ENCODE peak calls at places on chromosomes 2 and 18, in nine cellular contexts. W is erythroblast, M is HCT116, G is GM12878, O is A549, U is heart left ventricle, Z is suprapubic skin, C is uterus, Q is adrenal gland. R is an unnamed sample.

GRCh38 chr2:202072226-202072625 is 829 bp upstream of the KIAA2012 start:
- DNase-seq in W (peak), M (no peak), G (no peak), O (no peak), U (no peak), Z (no peak), C (no peak), Q (no peak), R (no peak)

GRCh38 chr2:58925676-58926081 is 684.6 kb upstream of the FANCL start:
- DNase-seq in W (no peak), M (no peak), G (no peak), O (no peak), U (no peak), Z (peak), C (no peak), Q (no peak), R (no peak)

GRCh38 chr2:181306785-181307184 is 150.4 kb upstream of the ITGA4 start:
- DNase-seq in W (peak), M (no peak), G (no peak), O (no peak), U (no peak), Z (no peak), C (no peak), Q (no peak), R (no peak)

GRCh38 chr2:46351388-46352141 is 54.4 kb downstream of the EPAS1 start:
- DNase-seq in W (no peak), M (no peak), G (no peak), O (no peak), U (peak), Z (no peak), C (no peak), Q (no peak), R (peak)

GRCh38 chr2:54845514-54845913 is 122.1 kb downstream of the EML6 start:
- DNase-seq in W (no peak), M (no peak), G (peak), O (no peak), U (no peak), Z (no peak), C (no peak), Q (no peak), R (no peak)

GRCh38 chr2:54666741-54667639 is 56.5 kb upstream of the EML6 start:
- DNase-seq in W (no peak), M (no peak), G (no peak), O (no peak), U (peak), Z (no peak), C (peak), Q (peak), R (no peak)

GRCh38 chr18:66749030-66749429 is 145.1 kb upstream of the CDH19 start:
- DNase-seq in W (no peak), M (no peak), G (no peak), O (no peak), U (no peak), Z (no peak), C (no peak), Q (no peak), R (no peak)

GRCh38 chr2:106801256-106801655 is 84.7 kb downstream of the ST6GAL2 start:
- DNase-seq in W (no peak), M (no peak), G (no peak), O (no peak), U (no peak), Z (no peak), C (no peak), Q (no peak), R (no peak)

GRCh38 chr2:186853871-186854435 is 5.0 kb upstream of the ZSWIM2 start:
- DNase-seq in W (no peak), M (no peak), G (no peak), O (no peak), U (no peak), Z (no peak), C (no peak), Q (no peak), R (no peak)

GRCh38 chr2:197159681-197160211 is 150.8 kb downstream of the ANKRD44 start:
- DNase-seq in W (no peak), M (peak), G (no peak), O (peak), U (no peak), Z (no peak), C (no peak), Q (peak), R (no peak)

GRCh38 chr2:237732790-237733349 is 65.7 kb upstream of the RBM44 start:
- DNase-seq in W (no peak), M (no peak), G (no peak), O (no peak), U (peak), Z (no peak), C (no peak), Q (peak), R (no peak)

GRCh38 chr18:59055345-59056032 is 84.2 kb upstream of the SEC11C start:
- DNase-seq in W (no peak), M (no peak), G (no peak), O (no peak), U (no peak), Z (no peak), C (no peak), Q (no peak), R (no peak)

DNA sequence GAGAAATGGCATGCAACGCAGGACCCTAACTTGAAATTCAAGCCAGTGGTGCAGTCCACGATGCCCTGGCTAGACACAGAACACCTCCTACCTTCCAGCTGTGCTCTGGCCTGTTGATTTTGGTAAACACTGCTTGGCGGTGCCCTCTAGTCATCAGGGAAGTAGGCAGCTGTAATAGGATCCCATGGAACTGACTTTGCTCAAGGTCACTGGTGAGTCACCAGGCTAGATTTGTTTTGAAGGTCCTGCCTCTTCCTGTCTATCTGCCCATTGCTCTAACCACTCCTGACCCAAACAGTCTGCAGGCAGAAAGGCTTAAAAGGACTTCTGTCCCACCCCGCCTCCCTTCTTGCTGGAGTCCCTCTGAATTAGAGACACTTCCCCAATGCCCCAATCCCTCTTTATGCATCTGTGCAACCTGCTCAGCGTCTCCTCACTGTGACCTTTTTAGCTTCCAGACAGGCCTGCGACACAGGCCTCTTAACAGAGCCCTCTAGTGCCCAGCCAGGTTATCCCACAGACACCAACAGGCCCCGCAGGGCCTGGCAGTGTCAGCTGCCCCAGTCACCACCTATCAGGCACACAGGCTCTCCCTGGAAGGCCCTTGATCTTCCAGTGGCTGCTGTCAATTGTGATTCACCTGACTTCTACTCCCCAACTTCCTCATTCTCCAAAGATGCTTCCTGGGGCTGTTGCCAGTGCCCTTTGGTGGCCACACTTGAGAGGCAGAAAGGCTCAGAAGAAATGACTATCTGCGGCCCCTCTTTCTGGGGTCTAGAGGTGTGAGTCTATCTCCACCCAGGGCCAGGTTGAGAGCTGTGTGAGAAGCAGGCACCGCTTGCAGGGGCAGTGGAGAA is 5.2 kb downstream of the TMEM127 start:
- DNase-seq in W (peak), M (peak), G (no peak), O (peak), U (peak), Z (peak), C (no peak), Q (peak), R (peak)
- TF ChIP-seq POLR2A in W (no peak), M (no peak), G (no peak), O (no peak), U (peak), Z (no peak), C (no peak), Q (peak), R (peak)

GRCh38 chr2:96321230-96322103 is 3.6 kb upstream of the ITPRIPL1 start:
- DNase-seq in W (peak), M (no peak), G (peak), O (peak), U (peak), Z (no peak), C (no peak), Q (peak), R (peak)
- TF ChIP-seq POLR2A in W (no peak), M (peak), G (peak), O (peak), U (no peak), Z (peak), C (no peak), Q (no peak), R (peak)

GRCh38 chr2:135531231-135532197 is at the start of gene R3HDM1:
- DNase-seq in W (peak), M (peak), G (peak), O (peak), U (peak), Z (peak), C (peak), Q (peak), R (peak)
- TF ChIP-seq POLR2A in W (peak), M (peak), G (peak), O (peak), U (peak), Z (no peak), C (peak), Q (peak), R (peak)

GRCh38 chr18:27991391-27991790 is 185.5 kb downstream of the CDH2 start:
- DNase-seq in W (no peak), M (no peak), G (no peak), O (no peak), U (no peak), Z (no peak), C (no peak), Q (no peak), R (no peak)
- TF ChIP-seq POLR2A in W (no peak), M (no peak), G (no peak), O (no peak), U (no peak), Z (no peak), C (no peak), Q (no peak), R (no peak)

DNA sequence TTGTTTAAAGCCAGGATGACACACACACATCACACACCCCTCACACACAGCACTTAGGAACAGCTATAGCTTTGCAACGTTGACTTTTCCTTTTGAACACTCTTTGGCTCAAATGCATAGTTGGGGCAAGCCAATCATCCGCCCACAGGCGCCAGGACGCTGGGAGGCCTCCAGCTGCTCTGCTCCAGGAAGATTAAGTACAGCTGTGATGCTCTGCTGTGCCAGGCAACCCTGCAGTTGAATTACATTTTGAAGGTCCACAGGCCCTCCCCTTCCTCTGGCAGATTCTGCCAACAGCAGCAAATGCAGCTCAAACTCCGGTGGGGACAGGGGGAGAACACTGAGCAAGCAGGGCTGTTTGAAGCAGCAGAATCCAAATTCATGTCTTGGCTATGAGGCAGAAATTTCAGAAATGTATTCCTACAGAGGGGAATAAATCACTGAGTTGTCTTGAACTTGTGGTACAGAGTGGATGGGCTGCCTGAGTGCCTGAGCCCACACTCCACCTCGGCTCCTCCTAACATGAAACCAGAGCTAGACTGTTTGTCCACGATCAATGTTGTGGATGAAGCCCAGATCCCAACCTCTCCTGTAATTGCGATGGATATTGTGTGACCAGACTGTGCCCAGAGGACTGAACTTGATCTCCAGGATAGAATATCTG is 86.5 kb upstream of the PPP1CB start:
- DNase-seq in W (no peak), M (no peak), G (no peak), O (no peak), U (peak), Z (peak), C (peak), Q (peak), R (peak)
- TF ChIP-seq POLR2A in W (no peak), M (no peak), G (no peak), O (no peak), U (no peak), Z (no peak), C (no peak), Q (no peak), R (no peak)

GRCh38 chr2:171089489-171089888 is 71.2 kb downstream of the TLK1 start:
- DNase-seq in W (no peak), M (no peak), G (no peak), O (no peak), U (no peak), Z (no peak), C (no peak), Q (no peak), R (no peak)

GRCh38 chr2:171084128-171084527 is 76.6 kb downstream of the TLK1 start:
- DNase-seq in W (peak), M (no peak), G (no peak), O (no peak), U (no peak), Z (no peak), C (no peak), Q (no peak), R (no peak)

GRCh38 chr2:171087547-171087946 is 73.1 kb downstream of the TLK1 start:
- DNase-seq in W (no peak), M (no peak), G (no peak), O (no peak), U (no peak), Z (no peak), C (no peak), Q (no peak), R (no peak)

GRCh38 chr2:171086352-171087290 is 74.1 kb downstream of the TLK1 start:
- DNase-seq in W (peak), M (peak), G (peak), O (peak), U (peak), Z (no peak), C (no peak), Q (peak), R (peak)

DNA sequence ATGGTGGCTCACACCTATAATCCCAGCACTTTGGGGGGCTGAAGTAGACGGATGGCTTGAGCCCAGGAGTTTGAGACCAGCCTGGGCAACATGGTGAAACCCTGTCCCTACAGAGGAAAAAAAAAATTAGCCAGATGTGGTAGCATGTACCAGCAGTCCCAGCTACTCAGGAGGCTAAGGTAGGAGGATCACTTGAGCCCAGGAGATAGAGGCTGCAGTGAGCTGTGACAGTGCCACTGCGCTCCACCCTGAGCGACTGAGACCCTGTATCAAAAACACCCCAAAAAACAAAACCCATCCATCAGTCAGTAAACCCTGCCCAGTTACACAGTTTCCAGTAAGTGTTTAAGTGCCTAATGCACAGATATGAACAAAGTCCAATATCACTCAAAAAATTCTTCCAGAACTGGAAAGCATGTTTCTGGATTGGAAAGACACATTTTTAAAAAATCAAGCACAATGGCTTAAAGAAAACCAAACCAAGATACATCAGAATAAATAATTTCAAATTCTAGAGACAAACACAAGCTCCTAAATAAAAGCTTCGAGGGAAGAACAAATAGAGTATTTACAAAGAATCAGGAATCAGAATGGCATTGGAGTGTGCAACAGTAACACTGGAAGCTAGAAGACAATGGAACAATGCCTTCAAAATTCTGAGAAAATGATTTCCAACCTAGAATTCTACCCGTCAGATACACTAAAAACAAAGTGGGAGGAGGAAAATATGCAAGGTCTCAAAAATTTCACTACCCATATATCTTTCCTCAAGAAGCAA is 72.4 kb downstream of the TLK1 start:
- DNase-seq in W (no peak), M (no peak), G (no peak), O (no peak), U (no peak), Z (no peak), C (no peak), Q (no peak), R (no peak)
- TF ChIP-seq POLR2A in W (no peak), M (no peak), G (no peak), O (no peak), U (no peak), Z (no peak), C (no peak), Q (no peak), R (no peak)

GRCh38 chr2:223813329-223813728 is 24.1 kb downstream of the AP1S3 start:
- DNase-seq in W (no peak), M (no peak), G (no peak), O (no peak), U (no peak), Z (no peak), C (no peak), Q (no peak), R (no peak)
- TF ChIP-seq POLR2A in W (no peak), M (no peak), G (no peak), O (no peak), U (no peak), Z (no peak), C (no peak), Q (no peak), R (no peak)

DNA sequence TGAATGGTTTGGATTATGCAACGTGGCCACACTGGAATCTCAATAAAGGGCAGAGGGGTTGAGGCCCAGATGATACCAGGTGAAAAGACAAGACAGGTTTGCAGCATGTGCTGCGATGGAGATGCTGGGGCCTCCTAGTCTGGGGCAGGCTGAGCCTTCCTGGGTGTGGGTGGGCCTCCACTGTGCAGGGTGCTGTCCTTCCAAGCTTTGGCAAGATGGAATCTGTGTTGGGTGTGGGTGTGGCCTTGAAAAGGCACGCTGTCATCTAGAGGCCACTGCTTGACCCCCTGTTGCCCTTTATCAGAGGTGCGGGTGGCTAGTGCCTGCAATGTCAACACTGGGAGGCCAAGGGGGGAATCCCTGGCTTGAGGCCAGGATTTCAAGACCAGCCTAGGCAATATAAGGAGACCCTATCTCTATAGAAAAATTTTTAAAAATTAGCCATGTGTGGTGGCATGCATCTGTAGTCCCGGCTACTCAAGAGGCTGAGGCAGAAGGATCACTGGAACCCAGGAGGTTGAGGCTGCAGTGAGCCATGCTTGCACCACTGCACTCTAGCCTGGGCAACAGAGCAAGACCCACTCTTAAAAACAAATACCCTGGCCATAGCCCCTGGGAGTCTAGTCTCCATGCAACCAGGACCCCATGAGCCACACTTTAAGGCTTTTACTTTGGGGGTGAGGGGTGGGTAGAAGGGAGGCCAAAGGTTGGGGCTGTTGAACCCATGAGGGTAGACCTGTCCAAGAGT is 13.8 kb downstream of the RRM2 start:
- DNase-seq in W (peak), M (no peak), G (no peak), O (no peak), U (no peak), Z (no peak), C (no peak), Q (no peak), R (no peak)
- TF ChIP-seq POLR2A in W (no peak), M (peak), G (peak), O (no peak), U (no peak), Z (no peak), C (no peak), Q (no peak), R (no peak)

GRCh38 chr2:105379741-105380186 is 19.1 kb downstream of the FHL2 start:
- DNase-seq in W (no peak), M (no peak), G (no peak), O (no peak), U (no peak), Z (peak), C (no peak), Q (no peak), R (no peak)

GRCh38 chr2:105378921-105379383 is 19.9 kb downstream of the FHL2 start:
- DNase-seq in W (no peak), M (no peak), G (no peak), O (no peak), U (no peak), Z (peak), C (no peak), Q (no peak), R (no peak)

GRCh38 chr2:105380432-105381118 is 18.3 kb downstream of the FHL2 start:
- DNase-seq in W (peak), M (no peak), G (no peak), O (no peak), U (peak), Z (peak), C (no peak), Q (no peak), R (no peak)

GRCh38 chr2:105382177-105382576 is 16.7 kb downstream of the FHL2 start:
- DNase-seq in W (no peak), M (no peak), G (no peak), O (no peak), U (no peak), Z (peak), C (no peak), Q (no peak), R (peak)

DNA sequence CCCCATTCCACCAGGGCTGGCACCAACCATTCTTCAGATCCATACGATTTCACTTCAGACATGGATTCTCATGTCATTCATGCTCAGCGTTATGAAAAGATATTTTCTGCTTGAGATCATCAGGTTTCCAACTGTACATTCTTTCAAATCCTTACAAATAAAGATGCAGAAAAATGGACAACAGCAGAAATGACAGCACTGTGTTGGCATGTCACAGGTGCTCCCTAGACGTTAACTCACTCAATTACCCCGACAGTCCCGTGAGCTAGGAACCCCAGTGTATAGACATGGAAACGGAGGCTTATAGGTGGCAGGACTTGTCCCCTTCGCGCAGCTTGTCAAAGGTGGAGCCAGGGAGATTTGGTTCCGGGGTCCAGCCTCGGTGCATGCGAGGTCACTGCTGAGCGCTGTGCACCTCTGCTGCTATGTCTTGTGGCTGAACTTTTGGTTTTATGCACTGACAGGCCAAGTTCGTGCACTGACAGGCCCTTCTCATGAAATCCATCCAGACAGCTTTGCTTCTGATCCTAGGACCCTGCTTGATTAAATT is 17.7 kb downstream of the FHL2 start:
- DNase-seq in W (no peak), M (no peak), G (no peak), O (no peak), U (peak), Z (peak), C (no peak), Q (no peak), R (no peak)
- TF ChIP-seq POLR2A in W (peak), M (no peak), G (no peak), O (no peak), U (no peak), Z (no peak), C (no peak), Q (no peak), R (no peak)

GRCh38 chr2:168903888-168904287 is 2.8 kb downstream of the G6PC2 start:
- DNase-seq in W (no peak), M (no peak), G (no peak), O (no peak), U (no peak), Z (no peak), C (no peak), Q (no peak), R (no peak)
- TF ChIP-seq POLR2A in W (no peak), M (no peak), G (no peak), O (no peak), U (no peak), Z (no peak), C (no peak), Q (no peak), R (no peak)